ENCODE peak calls at places on chromosomes 13 and 19, in eight cellular contexts. I, Y, U, W, V, C, J and X are unnamed samples.

GRCh38 chr19:49150106-49150943 is 4.9 kb downstream of the HRC start:
- DNase-seq in Y (peak), U (peak), V (peak), W (no peak), C (peak), I (peak), J (peak), X (peak)

GRCh38 chr13:20475927-20476691 is 49.5 kb downstream of the CRYL1 start:
- DNase-seq in V (peak), W (peak), J (peak), C (no peak), Y (peak), I (peak), U (no peak), X (no peak)

GRCh38 chr13:81395368-81395767 is 1054.4 kb upstream of the SPRY2 start:
- DNase-seq in J (no peak), V (no peak), C (no peak), Y (no peak), W (no peak), I (peak), U (no peak), X (peak)

GRCh38 chr19:7013678-7014077 is 7.6 kb downstream of the MBD3L2B start:
- DNase-seq in J (no peak), Y (peak), U (peak), C (no peak), I (no peak), W (no peak), V (no peak), X (no peak)

GRCh38 chr13:28339419-28339818 is 155.5 kb downstream of the FLT1 start:
- DNase-seq in V (no peak), W (no peak), U (no peak), J (no peak), C (no peak), I (no peak), Y (no peak), X (no peak)

GRCh38 chr19:1098177-1099051 is 3.2 kb upstream of the POLR2E start:
- DNase-seq in W (no peak), I (no peak), U (peak), J (peak), V (no peak), C (no peak), Y (no peak), X (no peak)

GRCh38 chr13:98749501-98749900 is 3.0 kb downstream of the SLC15A1 start:
- DNase-seq in Y (no peak), I (no peak), C (no peak), W (no peak), J (no peak), U (no peak), V (no peak), X (no peak)

GRCh38 chr19:15318241-15318691 is 14.1 kb downstream of the BRD4 start:
- DNase-seq in C (no peak), W (no peak), Y (no peak), I (no peak), V (no peak), U (no peak), J (no peak), X (no peak)

GRCh38 chr13:113881614-113882265 is 17.9 kb upstream of the GAS6 start:
- DNase-seq in J (no peak), C (peak), I (no peak), V (no peak), Y (peak), U (peak), W (no peak), X (no peak)

GRCh38 chr19:33214621-33215020 is 11.0 kb downstream of the SLC7A10 start:
- DNase-seq in I (peak), V (no peak), Y (peak), J (peak), W (no peak), U (peak), C (peak), X (peak)

GRCh38 chr19:37955986-37956385 is 49.0 kb downstream of the SIPA1L3 start:
- DNase-seq in W (no peak), U (peak), C (peak), I (no peak), Y (no peak), J (no peak), V (no peak), X (no peak)

GRCh38 chr13:111503905-111504695 is 183.7 kb downstream of the TEX29 start:
- DNase-seq in U (peak), W (no peak), C (no peak), J (no peak), I (no peak), V (no peak), Y (no peak), X (no peak)

GRCh38 chr19:41253660-41254059 is 10.5 kb upstream of the HNRNPUL1 start:
- DNase-seq in Y (no peak), J (no peak), I (no peak), W (no peak), C (no peak), U (no peak), V (no peak), X (no peak)

GRCh38 chr13:112057736-112058518 is 9.0 kb upstream of the SOX1 start:
- DNase-seq in U (no peak), I (peak), V (no peak), J (no peak), Y (no peak), W (no peak), C (peak), X (no peak)

GRCh38 chr13:25232937-25233515 is 54.3 kb downstream of the MTMR6 start:
- DNase-seq in U (peak), Y (peak), J (peak), W (no peak), C (peak), I (no peak), V (no peak), X (peak)

GRCh38 chr19:14718522-14719113 is 28.8 kb downstream of the ZNF333 start:
- DNase-seq in I (no peak), U (no peak), V (no peak), J (no peak), C (no peak), Y (no peak), W (no peak), X (no peak)

GRCh38 chr19:8306235-8307054 is 1.7 kb downstream of the CD320 start:
- DNase-seq in C (no peak), J (peak), V (no peak), Y (no peak), I (peak), U (no peak), W (no peak), X (no peak)

GRCh38 chr19:12187625-12188024 is 24.7 kb downstream of the ZNF136 start:
- DNase-seq in U (no peak), I (no peak), W (no peak), C (no peak), J (no peak), V (no peak), Y (no peak), X (no peak)

GRCh38 chr13:98411617-98412310 is 165.1 kb downstream of the STK24 start:
- DNase-seq in Y (no peak), V (no peak), J (no peak), C (no peak), W (no peak), I (no peak), U (no peak), X (no peak)

GRCh38 chr13:48707405-48707804 is 53.7 kb downstream of the CYSLTR2 start:
- DNase-seq in U (no peak), V (no peak), Y (no peak), I (no peak), W (no peak), J (no peak), C (no peak), X (no peak)

GRCh38 chr13:82248713-82249112 is 1633.6 kb downstream of the SLITRK1 start:
- DNase-seq in V (no peak), J (no peak), U (no peak), I (no peak), Y (no peak), C (no peak), W (no peak), X (no peak)